ENCODE peak calls at places on chromosomes 13 and 19, in six cellular contexts. One of them, this sample, is unnamed.

GRCh38 chr13:113968463-113969310 is 5.2 kb downstream of the C13orf46 start:
- DNase-seq in lower lobe of right lung: peak; percentile 20
- DNase-seq in activated T-helper 1 cell treated with Interleukin-2 at 50 U/mL for 16 hours: no peak
- DNase-seq in neuronal stem cell: no peak
- DNase-seq in HTR-8/SVneo: no peak
- DNase-seq in NCI-H2081: no peak
- DNase-seq in this sample: no peak

GRCh38 chr13:76481738-76482137 is 404.5 kb downstream of the KCTD12 start:
- DNase-seq in lower lobe of right lung: no peak
- DNase-seq in neuronal stem cell: no peak
- DNase-seq in HTR-8/SVneo: no peak
- DNase-seq in activated T-helper 1 cell treated with Interleukin-2 at 50 U/mL for 16 hours: no peak
- DNase-seq in NCI-H2081: no peak
- DNase-seq in this sample: no peak

GRCh38 chr13:73090116-73090811 is 31.5 kb downstream of the KLF5 start:
- DNase-seq in neuronal stem cell: no peak
- DNase-seq in HTR-8/SVneo: peak; percentile 70
- DNase-seq in activated T-helper 1 cell treated with Interleukin-2 at 50 U/mL for 16 hours: no peak
- DNase-seq in lower lobe of right lung: no peak
- DNase-seq in NCI-H2081: peak; percentile 4
- DNase-seq in this sample: peak; percentile 66

GRCh38 chr13:66560189-66560588 is 669.9 kb downstream of the PCDH9 start:
- DNase-seq in activated T-helper 1 cell treated with Interleukin-2 at 50 U/mL for 16 hours: no peak
- DNase-seq in NCI-H2081: no peak
- DNase-seq in neuronal stem cell: no peak
- DNase-seq in lower lobe of right lung: no peak
- DNase-seq in HTR-8/SVneo: no peak
- DNase-seq in this sample: no peak

GRCh38 chr13:92260363-92260762 is 861.9 kb downstream of the GPC5 start:
- DNase-seq in NCI-H2081: no peak
- DNase-seq in HTR-8/SVneo: no peak
- DNase-seq in lower lobe of right lung: no peak
- DNase-seq in activated T-helper 1 cell treated with Interleukin-2 at 50 U/mL for 16 hours: no peak
- DNase-seq in neuronal stem cell: no peak
- DNase-seq in this sample: no peak

GRCh38 chr13:33512880-33513554 is 227.5 kb upstream of the STARD13 start:
- DNase-seq in NCI-H2081: no peak
- DNase-seq in neuronal stem cell: no peak
- DNase-seq in activated T-helper 1 cell treated with Interleukin-2 at 50 U/mL for 16 hours: no peak
- DNase-seq in lower lobe of right lung: no peak
- DNase-seq in HTR-8/SVneo: no peak
- DNase-seq in this sample: no peak

GRCh38 chr19:57324992-57325391 is 4.7 kb downstream of the ZNF543 start:
- DNase-seq in neuronal stem cell: no peak
- DNase-seq in activated T-helper 1 cell treated with Interleukin-2 at 50 U/mL for 16 hours: no peak
- DNase-seq in NCI-H2081: no peak
- DNase-seq in HTR-8/SVneo: no peak
- DNase-seq in lower lobe of right lung: no peak
- DNase-seq in this sample: no peak

GRCh38 chr13:113946409-113947181 is 27.3 kb downstream of the C13orf46 start:
- DNase-seq in activated T-helper 1 cell treated with Interleukin-2 at 50 U/mL for 16 hours: no peak
- DNase-seq in lower lobe of right lung: no peak
- DNase-seq in NCI-H2081: no peak
- DNase-seq in HTR-8/SVneo: no peak
- DNase-seq in neuronal stem cell: no peak
- DNase-seq in this sample: no peak

GRCh38 chr13:35144496-35144895 is 202.4 kb downstream of the NBEA start:
- DNase-seq in NCI-H2081: no peak
- DNase-seq in lower lobe of right lung: no peak
- DNase-seq in HTR-8/SVneo: no peak
- DNase-seq in activated T-helper 1 cell treated with Interleukin-2 at 50 U/mL for 16 hours: no peak
- DNase-seq in neuronal stem cell: no peak
- DNase-seq in this sample: no peak

GRCh38 chr13:61045197-61045596 is 370.5 kb downstream of the PCDH20 start:
- DNase-seq in lower lobe of right lung: no peak
- DNase-seq in HTR-8/SVneo: no peak
- DNase-seq in NCI-H2081: no peak
- DNase-seq in neuronal stem cell: no peak
- DNase-seq in activated T-helper 1 cell treated with Interleukin-2 at 50 U/mL for 16 hours: no peak
- DNase-seq in this sample: no peak

GRCh38 chr13:99636306-99636705 is 135.0 kb downstream of the TM9SF2 start:
- DNase-seq in neuronal stem cell: no peak
- DNase-seq in lower lobe of right lung: no peak
- DNase-seq in HTR-8/SVneo: no peak
- DNase-seq in NCI-H2081: no peak
- DNase-seq in activated T-helper 1 cell treated with Interleukin-2 at 50 U/mL for 16 hours: no peak
- DNase-seq in this sample: no peak

GRCh38 chr13:111939285-111940278 is 127.4 kb upstream of the SOX1 start:
- DNase-seq in activated T-helper 1 cell treated with Interleukin-2 at 50 U/mL for 16 hours: no peak
- DNase-seq in neuronal stem cell: no peak
- DNase-seq in NCI-H2081: no peak
- DNase-seq in lower lobe of right lung: no peak
- DNase-seq in HTR-8/SVneo: no peak
- DNase-seq in this sample: no peak

GRCh38 chr13:50340566-50341287 is 325.5 kb downstream of the KCNRG start:
- DNase-seq in lower lobe of right lung: no peak
- DNase-seq in NCI-H2081: no peak
- DNase-seq in HTR-8/SVneo: no peak
- DNase-seq in activated T-helper 1 cell treated with Interleukin-2 at 50 U/mL for 16 hours: no peak
- DNase-seq in neuronal stem cell: no peak
- DNase-seq in this sample: no peak

GRCh38 chr19:40592170-40592569 is 9.0 kb upstream of the LTBP4 start:
- DNase-seq in lower lobe of right lung: no peak
- DNase-seq in HTR-8/SVneo: no peak
- DNase-seq in NCI-H2081: peak; percentile 29
- DNase-seq in neuronal stem cell: no peak
- DNase-seq in activated T-helper 1 cell treated with Interleukin-2 at 50 U/mL for 16 hours: no peak
- DNase-seq in this sample: no peak

GRCh38 chr13:94987081-94987480 is 274.7 kb upstream of the SOX21 start:
- DNase-seq in NCI-H2081: no peak
- DNase-seq in lower lobe of right lung: no peak
- DNase-seq in HTR-8/SVneo: no peak
- DNase-seq in activated T-helper 1 cell treated with Interleukin-2 at 50 U/mL for 16 hours: no peak
- DNase-seq in neuronal stem cell: no peak
- DNase-seq in this sample: no peak

GRCh38 chr19:47176627-47177090 is 46.0 kb downstream of the SAE1 start:
- DNase-seq in lower lobe of right lung: no peak
- DNase-seq in NCI-H2081: no peak
- DNase-seq in HTR-8/SVneo: no peak
- DNase-seq in activated T-helper 1 cell treated with Interleukin-2 at 50 U/mL for 16 hours: peak; percentile 14
- DNase-seq in neuronal stem cell: no peak
- DNase-seq in this sample: no peak

GRCh38 chr13:88281846-88282245 is 610.7 kb downstream of the SLITRK5 start:
- DNase-seq in activated T-helper 1 cell treated with Interleukin-2 at 50 U/mL for 16 hours: no peak
- DNase-seq in neuronal stem cell: no peak
- DNase-seq in NCI-H2081: no peak
- DNase-seq in lower lobe of right lung: no peak
- DNase-seq in HTR-8/SVneo: no peak
- DNase-seq in this sample: no peak

GRCh38 chr19:13461536-13461935 is 44.7 kb downstream of the CACNA1A start:
- DNase-seq in lower lobe of right lung: no peak
- DNase-seq in NCI-H2081: no peak
- DNase-seq in HTR-8/SVneo: no peak
- DNase-seq in activated T-helper 1 cell treated with Interleukin-2 at 50 U/mL for 16 hours: no peak
- DNase-seq in neuronal stem cell: no peak
- DNase-seq in this sample: no peak